ENCODE peak calls at places on chromosomes 1 and 21, in four cellular contexts. L is transverse colon, V is stomach, T is sigmoid colon. R is an unnamed sample.

GRCh38 chr1:12019858-12020509 is 686 bp downstream of the MIIP start:
- DNase-seq in L (no peak), V (no peak), T (no peak), R (no peak)

GRCh38 chr1:1972976-1973715 is 30.4 kb downstream of the CFAP74 start:
- DNase-seq in L (no peak), V (no peak), T (no peak), R (peak; percentile 59)

GRCh38 chr1:52668711-52669110 is 29.4 kb downstream of the COA7 start:
- DNase-seq in L (no peak), V (no peak), T (no peak), R (no peak)

GRCh38 chr1:37704966-37705365 is 12.7 kb downstream of the CDCA8 start:
- DNase-seq in L (no peak), V (no peak), T (no peak), R (no peak)

GRCh38 chr1:43706598-43707190 is 642 bp upstream of the ST3GAL3 start:
- DNase-seq in L (peak; percentile 22), V (no peak), T (no peak), R (peak; percentile 29)

GRCh38 chr1:29245876-29246275 is 9.6 kb downstream of the PTPRU start:
- DNase-seq in L (peak; percentile 27), V (no peak), T (no peak), R (no peak)

GRCh38 chr1:225816643-225817538 is 7.0 kb downstream of the EPHX1 start:
- DNase-seq in L (peak; percentile 50), V (peak; percentile 42), T (peak; percentile 90), R (no peak)

GRCh38 chr1:31765041-31765467 is 914 bp upstream of the ADGRB2 start:
- DNase-seq in L (no peak), V (no peak), T (no peak), R (no peak)

GRCh38 chr21:35390013-35390776 is 341.1 kb upstream of the RUNX1 start:
- DNase-seq in L (no peak), V (peak; percentile 34), T (peak; percentile 73), R (no peak)

GRCh38 chr1:239387304-239388231 is 1.2 kb downstream of the CHRM3 start:
- DNase-seq in L (peak; percentile 18), V (peak; percentile 29), T (no peak), R (no peak)

GRCh38 chr1:202952818-202953217 is 5.3 kb downstream of the ADIPOR1 start:
- DNase-seq in L (peak; percentile 38), V (no peak), T (peak; percentile 74), R (peak; percentile 79)

GRCh38 chr1:151210830-151211229 is 12.5 kb downstream of the PIP5K1A start:
- DNase-seq in L (no peak), V (no peak), T (no peak), R (no peak)

GRCh38 chr21:45262041-45262581 is 25.6 kb downstream of the POFUT2 start:
- DNase-seq in L (no peak), V (peak; percentile 10), T (no peak), R (no peak)

GRCh38 chr1:27321813-27322568 is at the start of gene TMEM222:
- DNase-seq in L (peak; percentile 98), V (peak; percentile 98), T (peak; percentile 99), R (peak; percentile 98)

GRCh38 chr21:42125571-42126544 is 54.7 kb downstream of the UMODL1 start:
- DNase-seq in L (no peak), V (no peak), T (no peak), R (peak; percentile 80)

GRCh38 chr1:179380299-179380698 is 14.5 kb downstream of the AXDND1 start:
- DNase-seq in L (no peak), V (no peak), T (no peak), R (no peak)

GRCh38 chr1:179385510-179385909 is 19.7 kb downstream of the AXDND1 start:
- DNase-seq in L (no peak), V (no peak), T (no peak), R (no peak)

GRCh38 chr1:179384027-179384426 is 18.3 kb downstream of the AXDND1 start:
- DNase-seq in L (no peak), V (no peak), T (no peak), R (no peak)
- TF ChIP-seq POLR2AphosphoS5 in L (no peak), V (no peak), T (no peak), R (no peak)

GRCh38 chr1:184489908-184490307 is 103.1 kb downstream of the C1orf21 start:
- DNase-seq in L (no peak), V (no peak), T (no peak), R (no peak)
- H3K4me1 ChIP-seq in L (peaks cover 82% of the 10 kb centered on the region), V (peaks cover 24% of the 10 kb centered on the region), T (peaks cover 77% of the 10 kb centered on the region), R (peaks cover 41% of the 10 kb centered on the region)

GRCh38 chr1:3003039-3003940 is 18.0 kb upstream of the ACTRT2 start:
- DNase-seq in L (no peak), V (no peak), T (peak; percentile 36), R (peak; percentile 68)

GRCh38 chr1:3001471-3002348 is 19.6 kb upstream of the ACTRT2 start:
- DNase-seq in L (peak; percentile 4), V (no peak), T (peak; percentile 47), R (peak; percentile 14)

GRCh38 chr1:3003941-3004270 is 17.4 kb upstream of the ACTRT2 start:
- DNase-seq in L (no peak), V (no peak), T (no peak), R (peak; percentile 15)

GRCh38 chr1:3000671-3001470 is 20.4 kb upstream of the ACTRT2 start:
- DNase-seq in L (peak; percentile 3), V (no peak), T (peak; percentile 40), R (no peak)

DNA sequence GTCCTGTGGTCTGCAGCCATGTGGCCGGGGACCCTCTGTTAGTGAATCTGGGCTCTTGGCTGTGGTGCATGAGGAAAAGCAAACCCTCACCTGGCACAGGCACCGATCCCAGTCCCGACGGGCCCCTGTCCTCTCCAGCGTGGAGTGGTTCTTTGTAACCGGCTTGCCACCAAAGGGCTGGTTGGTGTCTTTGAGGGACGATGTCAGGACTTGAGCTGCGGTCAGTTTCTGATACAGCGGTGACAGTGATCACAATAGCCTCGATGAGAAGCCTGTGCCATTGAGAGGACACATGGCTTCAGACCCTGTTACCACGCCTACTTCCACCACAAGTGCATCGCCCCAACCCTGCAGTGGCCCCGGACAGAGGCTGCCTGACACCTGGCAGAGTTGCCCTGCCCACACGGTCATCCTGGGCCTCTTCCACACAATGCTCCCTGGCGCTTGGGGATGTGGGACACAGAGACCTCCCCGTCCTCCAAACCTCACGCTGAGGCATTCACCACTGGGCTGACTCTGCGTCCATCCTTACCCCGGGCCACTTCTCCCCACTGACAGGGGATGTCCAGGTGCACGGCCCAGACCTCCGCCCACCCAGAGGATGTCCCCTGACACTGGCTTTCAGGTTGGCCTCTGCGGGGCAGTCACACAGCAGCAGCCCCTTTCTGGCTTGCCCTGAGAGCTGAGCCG is 18.8 kb upstream of the ACTRT2 start:
- DNase-seq in L (no peak), V (no peak), T (peak; percentile 52), R (peak; percentile 41)
- TF ChIP-seq POLR2AphosphoS5 in L (no peak), V (no peak), T (no peak), R (no peak)

GRCh38 chr1:30410153-30410851 is 313.1 kb downstream of the MATN1 start:
- DNase-seq in L (no peak), V (peak; percentile 17), T (peak; percentile 42), R (no peak)

GRCh38 chr1:30407030-30407861 is 316.1 kb downstream of the MATN1 start:
- DNase-seq in L (no peak), V (peak; percentile 17), T (peak; percentile 44), R (no peak)

GRCh38 chr1:30407862-30408580 is 315.4 kb downstream of the MATN1 start:
- DNase-seq in L (no peak), V (peak; percentile 15), T (peak; percentile 40), R (no peak)

GRCh38 chr1:30411206-30411605 is 312.2 kb downstream of the MATN1 start:
- DNase-seq in L (no peak), V (peak; percentile 11), T (peak; percentile 25), R (no peak)

DNA sequence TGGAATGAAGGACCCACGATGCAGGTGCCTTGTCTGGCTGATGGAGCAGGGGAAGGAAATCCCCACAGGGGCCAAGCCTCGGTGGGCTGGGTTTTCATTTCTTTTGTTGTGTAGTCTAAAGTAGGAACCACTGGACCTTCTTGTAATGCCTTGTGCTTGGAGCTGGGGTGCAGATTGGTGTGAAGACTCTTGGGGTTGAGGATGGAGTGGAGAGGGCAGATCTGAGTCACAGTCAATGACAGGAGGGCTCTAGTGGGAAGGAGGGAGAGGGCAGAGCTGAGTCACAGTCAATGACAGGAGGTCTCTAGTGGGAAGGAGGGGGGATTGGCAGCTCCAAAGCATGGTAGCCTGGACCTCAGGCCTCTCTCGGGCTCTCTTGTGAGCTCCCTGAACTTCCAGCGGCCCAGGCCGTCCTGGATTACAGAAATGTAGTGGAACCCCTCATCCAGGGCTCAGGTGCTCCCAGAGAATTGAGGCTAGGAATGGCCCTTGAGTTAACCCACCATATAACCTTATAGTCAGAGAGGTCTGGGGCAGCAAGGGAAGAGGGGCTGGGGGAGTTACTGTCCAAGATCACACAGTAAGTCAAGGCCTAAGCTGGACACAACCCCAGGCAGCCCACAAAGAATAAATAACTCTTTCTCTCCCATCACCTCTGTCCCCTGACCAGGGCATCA is 313.8 kb downstream of the MATN1 start:
- DNase-seq in L (no peak), V (peak; percentile 14), T (no peak), R (no peak)
- H3K4me1 ChIP-seq in L (no peaks in the 10 kb centered on the region), V (no peaks in the 10 kb centered on the region), T (no peaks in the 10 kb centered on the region), R (no peaks in the 10 kb centered on the region)

DNA sequence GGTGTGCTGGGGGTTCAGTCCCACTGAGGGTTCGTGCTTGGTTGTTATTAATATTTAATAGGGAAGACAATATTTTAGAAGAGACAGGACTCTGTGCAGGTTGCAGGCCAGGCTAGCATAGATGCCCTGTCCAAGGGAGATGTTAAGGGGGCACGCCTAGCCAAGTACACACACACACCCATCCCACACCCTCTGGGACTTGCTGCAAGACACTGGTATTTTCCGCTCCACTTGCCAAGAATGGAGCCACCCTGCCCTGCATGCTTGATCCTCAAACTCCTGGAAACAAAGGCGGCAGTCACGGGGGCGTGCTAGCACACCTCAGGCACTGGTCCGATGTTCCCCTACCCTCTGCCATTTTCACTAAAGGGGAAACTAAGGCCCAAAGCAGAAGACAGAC is 99.1 kb downstream of the MRPL37 start:
- DNase-seq in L (peak; percentile 82), V (peak; percentile 80), T (peak; percentile 78), R (no peak)
- TF ChIP-seq POLR2AphosphoS5 in L (peak; percentile 43), V (no peak), T (no peak), R (no peak)

DNA sequence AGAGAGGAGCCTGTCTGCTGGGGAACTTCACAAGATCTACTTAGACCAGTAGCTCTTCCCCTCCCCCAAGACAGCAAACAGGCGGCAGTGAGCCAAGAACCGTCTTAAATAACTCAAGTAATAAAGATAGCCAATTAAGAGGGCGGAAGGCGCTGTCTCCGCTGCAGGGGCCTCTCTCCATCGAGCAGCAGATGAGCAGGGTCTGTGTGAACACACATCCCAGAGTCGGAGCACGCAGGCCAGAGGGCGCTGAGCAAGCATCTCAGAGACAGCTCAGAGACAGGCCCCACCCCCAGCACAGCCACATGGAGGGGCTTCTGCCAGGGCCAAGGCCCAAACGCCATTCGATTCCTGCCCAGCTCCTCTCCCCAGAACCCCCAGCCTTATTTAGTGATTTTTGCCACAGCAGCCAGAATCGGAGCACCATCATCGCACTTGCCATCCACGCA is 11.1 kb downstream of the IFFO2 start:
- DNase-seq in L (peak; percentile 62), V (no peak), T (peak; percentile 81), R (no peak)
- H3K4me1 ChIP-seq in L (peaks cover 72% of the 10 kb centered on the region), V (peaks cover 48% of the 10 kb centered on the region), T (peaks cover 97% of the 10 kb centered on the region), R (peaks cover 74% of the 10 kb centered on the region)